ENCODE peak calls at places on chromosome 18, in seven cellular contexts. O is immature natural killer cell; V is RKO; S is body of pancreas; R is HFFc6; C is HCT116; W is effector memory CD8-positive, alpha-beta T cell. Y is an unnamed sample.
A peak's percentile ranks its signal among the peaks of the same experiment; 100 is the strongest.

GRCh38 chr18:62788891-62789290 is 73.5 kb downstream of the PHLPP1 start:
- DNase-seq in W (no peak), R (no peak), S (no peak), C (no peak), O (no peak), V (no peak), Y (no peak)

GRCh38 chr18:48680339-48680738 is 141.5 kb downstream of the CTIF start:
- DNase-seq in C (no peak), V (no peak), O (no peak), W (no peak), S (no peak), R (no peak), Y (no peak)

GRCh38 chr18:22307528-22307927 is 110.2 kb downstream of the CTAGE1 start:
- DNase-seq in O (no peak), W (no peak), S (no peak), C (no peak), V (no peak), R (no peak), Y (no peak)

GRCh38 chr18:33711514-33711913 is 133.5 kb downstream of the ASXL3 start:
- DNase-seq in O (no peak), W (no peak), R (no peak), S (no peak), C (no peak), V (no peak), Y (no peak)

GRCh38 chr18:45920367-45920766 is 46.8 kb downstream of the EPG5 start:
- DNase-seq in W (no peak), S (peak; percentile 88), O (peak; percentile 6), C (no peak), V (no peak), R (peak; percentile 78), Y (no peak)

GRCh38 chr18:36179562-36180334 is 7.5 kb upstream of the MOCOS start:
- DNase-seq in W (no peak), R (no peak), V (no peak), O (no peak), S (peak; percentile 54), C (no peak), Y (no peak)

GRCh38 chr18:79401494-79402208 is 5.9 kb downstream of the NFATC1 start:
- DNase-seq in W (no peak), O (no peak), R (no peak), S (no peak), V (no peak), C (no peak), Y (no peak)

GRCh38 chr18:50313031-50313607 is 25.6 kb upstream of the CXXC1 start:
- DNase-seq in C (no peak), S (no peak), O (no peak), V (peak; percentile 16), R (no peak), W (no peak), Y (no peak)

GRCh38 chr18:33404244-33404873 is 36.2 kb downstream of the CCDC178 start:
- DNase-seq in R (no peak), W (no peak), C (no peak), S (no peak), V (peak; percentile 34), O (no peak), Y (no peak)

GRCh38 chr18:34595673-34596072 is 114.4 kb upstream of the DTNA start:
- DNase-seq in C (peak; percentile 28), R (peak; percentile 17), V (peak; percentile 32), W (no peak), O (no peak), S (no peak), Y (peak; percentile 34)

GRCh38 chr18:6747646-6748045 is 18.1 kb downstream of the ARHGAP28 start:
- DNase-seq in R (peak; percentile 48), S (peak; percentile 30), W (no peak), O (no peak), V (no peak), C (no peak), Y (no peak)

GRCh38 chr18:56563568-56563967 is 74.8 kb downstream of the TXNL1 start:
- DNase-seq in V (peak; percentile 9), S (no peak), R (no peak), O (no peak), W (no peak), C (peak; percentile 10), Y (peak; percentile 85)

Y was measured in WTC11.